ENCODE peak calls at places on chromosome 22, in four cellular contexts. N is breast epithelium, X is mammary epithelial cell, G is lung. D is an unnamed sample.

GRCh38 chr22:17729561-17729960 is 44.7 kb downstream of the BID start:
- DNase-seq in N (no peak), X (no peak), G (no peak), D (no peak)

GRCh38 chr22:30637701-30638114 is 2.1 kb downstream of the SLC35E4 start:
- DNase-seq in N (no peak), X (peak), G (no peak), D (no peak)

GRCh38 chr22:42978453-42979103 is 36.4 kb downstream of the PACSIN2 start:
- DNase-seq in N (no peak), X (peak), G (no peak), D (no peak)

GRCh38 chr22:27154717-27155116 is 497.3 kb downstream of the MIAT start:
- DNase-seq in N (no peak), X (no peak), G (no peak), D (no peak)

GRCh38 chr22:31556627-31557203 is 60.4 kb downstream of the SFI1 start:
- DNase-seq in N (no peak), X (peak), G (no peak), D (no peak)

GRCh38 chr22:46099740-46100139 is 50.6 kb upstream of the PPARA start:
- DNase-seq in N (no peak), X (no peak), G (no peak), D (no peak)

GRCh38 chr22:30968015-30968923 is at the start of gene MORC2:
- DNase-seq in N (no peak), X (no peak), G (no peak), D (no peak)

GRCh38 chr22:19036523-19037273 is 85.5 kb downstream of the DGCR2 start:
- DNase-seq in N (no peak), X (no peak), G (no peak), D (no peak)

GRCh38 chr22:18101536-18101935 is 9.1 kb upstream of the TUBA8 start:
- DNase-seq in N (no peak), X (no peak), G (no peak), D (no peak)

GRCh38 chr22:48802576-48802975 is 1025.1 kb downstream of the BRD1 start:
- DNase-seq in N (peak), X (no peak), G (no peak), D (no peak)

GRCh38 chr22:44161673-44162072 is 19.1 kb upstream of the PARVG start:
- DNase-seq in N (no peak), X (no peak), G (no peak), D (no peak)

GRCh38 chr22:48821346-48822186 is 1006.1 kb downstream of the BRD1 start:
- DNase-seq in N (peak), X (no peak), G (no peak), D (no peak)

GRCh38 chr22:45425101-45425500 is 11.6 kb downstream of the RIBC2 start:
- DNase-seq in N (no peak), X (no peak), G (no peak), D (no peak)

GRCh38 chr22:45518580-45518991 is 15.9 kb downstream of the FBLN1 start:
- DNase-seq in N (no peak), X (peak), G (no peak), D (no peak)

GRCh38 chr22:44461083-44461375 is 37.0 kb downstream of the RTL6 start:
- DNase-seq in N (no peak), X (no peak), G (no peak), D (no peak)

GRCh38 chr22:43384863-43385262 is 27.0 kb upstream of the MPPED1 start:
- DNase-seq in N (no peak), X (no peak), G (no peak), D (no peak)

GRCh38 chr22:21632237-21632895 is at the start of gene CCDC116:
- DNase-seq in N (no peak), X (no peak), G (no peak), D (no peak)

GRCh38 chr22:33240901-33241300 is 182.7 kb upstream of the SYN3 start:
- DNase-seq in N (no peak), X (peak), G (no peak), D (no peak)

GRCh38 chr22:42834177-42834949 is 22.7 kb downstream of the ARFGAP3 start:
- DNase-seq in N (no peak), X (no peak), G (no peak), D (no peak)

GRCh38 chr22:41940853-41941765 is 5.8 kb downstream of the CENPM start:
- DNase-seq in N (peak), X (peak), G (peak), D (peak)

GRCh38 chr22:31206896-31207687 is 5.0 kb upstream of the LIMK2 start:
- DNase-seq in N (peak), X (peak), G (peak), D (peak)

GRCh38 chr22:26709617-26710390 is 52.4 kb downstream of the MIAT start:
- DNase-seq in N (no peak), X (no peak), G (no peak), D (no peak)

GRCh38 chr22:17974703-17975372 is 49.5 kb downstream of the MICAL3 start:
- DNase-seq in N (no peak), X (no peak), G (no peak), D (no peak)

GRCh38 chr22:43823353-43823908 is 11.3 kb upstream of the EFCAB6 start:
- DNase-seq in N (no peak), X (peak), G (peak), D (no peak)

GRCh38 chr22:21587803-21588611 is 20.5 kb downstream of the UBE2L3 start:
- DNase-seq in N (no peak), X (no peak), G (no peak), D (no peak)

GRCh38 chr22:31082606-31083376 is 1.7 kb downstream of the SMTN start:
- DNase-seq in N (no peak), X (peak), G (peak), D (no peak)

GRCh38 chr22:32644252-32645100 is 157.0 kb upstream of the TIMP3 start:
- DNase-seq in N (peak), X (peak), G (peak), D (no peak)

GRCh38 chr22:31346733-31347250 is 646 bp upstream of the PATZ1 start:
- DNase-seq in N (peak), X (peak), G (peak), D (peak)

DNA sequence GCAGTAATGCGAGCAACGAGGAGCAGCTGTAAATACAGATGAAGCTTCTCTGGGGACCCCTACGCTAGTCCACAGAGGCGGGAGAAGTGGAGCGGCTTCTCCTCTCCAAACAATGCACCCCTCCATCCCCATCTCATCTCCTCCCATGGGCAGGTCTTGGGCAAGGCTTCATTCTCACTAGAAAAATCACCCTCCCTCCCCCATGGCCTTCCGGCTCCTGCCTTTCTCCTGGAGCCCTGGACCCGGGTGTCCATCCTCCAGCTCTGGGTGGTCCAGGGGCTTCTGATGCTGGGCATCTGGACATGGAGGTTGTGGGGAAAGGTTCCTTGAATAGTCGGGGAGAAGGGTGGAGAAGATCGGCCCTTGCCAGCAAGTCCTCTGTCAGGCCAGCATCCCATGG is 16.3 kb upstream of the RAC2 start:
- DNase-seq in N (no peak), X (no peak), G (no peak), D (no peak)
- TF ChIP-seq CTCF in N (no peak), X (no peak), G (no peak), D (no peak)

GRCh38 chr22:40446203-40446602 is 75.8 kb downstream of the SGSM3 start:
- DNase-seq in N (no peak), X (no peak), G (no peak), D (no peak)

GRCh38 chr22:40436460-40437431 is 66.4 kb downstream of the SGSM3 start:
- DNase-seq in N (no peak), X (peak), G (no peak), D (no peak)

GRCh38 chr22:40443675-40444482 is 73.5 kb downstream of the SGSM3 start:
- DNase-seq in N (no peak), X (no peak), G (no peak), D (no peak)

GRCh38 chr22:40444483-40444787 is 74.0 kb downstream of the SGSM3 start:
- DNase-seq in N (no peak), X (no peak), G (no peak), D (no peak)

DNA sequence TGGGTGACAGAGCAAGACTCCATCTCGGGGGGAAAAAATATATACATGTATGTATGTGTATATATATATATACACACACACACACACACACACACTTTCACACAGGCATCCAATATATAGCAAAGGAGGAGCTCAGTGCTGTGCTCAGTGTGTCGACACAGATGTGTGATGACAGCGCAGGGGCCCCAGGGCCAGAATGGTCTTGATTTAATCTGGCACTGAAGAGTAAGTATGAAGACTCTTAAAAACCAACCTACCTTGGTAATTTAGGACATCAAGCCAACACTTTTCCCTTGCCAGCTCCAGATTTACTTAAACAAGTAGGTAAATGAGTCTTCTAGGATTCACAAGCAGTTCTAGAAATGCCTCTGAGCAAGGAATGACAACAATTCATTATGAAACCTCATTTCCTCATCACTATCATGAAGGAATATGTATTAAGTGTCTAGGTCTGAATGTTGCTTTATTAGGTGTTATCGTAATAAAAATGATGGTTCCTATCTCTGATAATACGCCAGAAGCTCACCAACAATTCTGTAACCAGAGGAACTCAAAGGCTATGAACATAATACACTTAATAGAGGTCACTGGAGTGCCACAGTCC is 71.5 kb downstream of the SGSM3 start:
- DNase-seq in N (no peak), X (no peak), G (no peak), D (no peak)
- TF ChIP-seq CTCF in N (no peak), X (no peak), G (no peak), D (no peak)

GRCh38 chr22:38973289-38974169 is 8.6 kb upstream of the APOBEC3B start:
- DNase-seq in N (no peak), X (no peak), G (peak), D (no peak)
- TF ChIP-seq CTCF in N (peak), X (peak), G (peak), D (peak)

GRCh38 chr22:20571531-20572007 is 64.2 kb downstream of the MED15 start:
- DNase-seq in N (no peak), X (no peak), G (no peak), D (no peak)
- TF ChIP-seq CTCF in N (no peak), X (peak), G (peak), D (peak)

GRCh38 chr22:36352775-36353507 is 34.8 kb downstream of the MYH9 start:
- DNase-seq in N (peak), X (peak), G (no peak), D (no peak)

GRCh38 chr22:36348760-36349159 is 39.0 kb downstream of the MYH9 start:
- DNase-seq in N (no peak), X (no peak), G (no peak), D (no peak)

GRCh38 chr22:36351921-36352774 is 35.6 kb downstream of the MYH9 start:
- DNase-seq in N (peak), X (peak), G (no peak), D (no peak)

GRCh38 chr22:36349726-36350125 is 38.0 kb downstream of the MYH9 start:
- DNase-seq in N (no peak), X (no peak), G (no peak), D (no peak)

GRCh38 chr22:36350751-36351594 is 36.8 kb downstream of the MYH9 start:
- DNase-seq in N (no peak), X (peak), G (no peak), D (no peak)
- TF ChIP-seq CTCF in N (peak), X (no peak), G (no peak), D (no peak)

DNA sequence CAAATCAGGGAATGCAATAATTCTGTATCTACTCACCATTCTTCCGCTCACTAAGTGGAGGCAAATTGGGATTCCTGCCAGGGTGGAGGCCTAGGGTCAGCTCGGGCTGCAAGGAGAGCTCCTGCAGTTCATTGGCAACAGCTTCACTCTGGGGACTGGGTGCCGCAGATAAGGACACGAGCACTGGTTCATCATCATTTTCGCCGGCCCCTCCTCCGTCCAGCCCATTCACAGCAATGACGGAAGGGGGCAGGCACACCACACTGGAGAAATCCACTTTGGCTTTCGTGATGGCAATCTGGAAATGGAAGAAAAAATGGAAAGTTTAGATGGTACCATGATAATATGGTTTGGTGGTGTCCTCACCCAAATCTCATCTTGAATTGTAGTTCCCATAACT is 84.4 kb downstream of the MRTFA start:
- DNase-seq in N (no peak), X (no peak), G (no peak), D (no peak)
- TF ChIP-seq CTCF in N (no peak), X (no peak), G (no peak), D (no peak)

DNA sequence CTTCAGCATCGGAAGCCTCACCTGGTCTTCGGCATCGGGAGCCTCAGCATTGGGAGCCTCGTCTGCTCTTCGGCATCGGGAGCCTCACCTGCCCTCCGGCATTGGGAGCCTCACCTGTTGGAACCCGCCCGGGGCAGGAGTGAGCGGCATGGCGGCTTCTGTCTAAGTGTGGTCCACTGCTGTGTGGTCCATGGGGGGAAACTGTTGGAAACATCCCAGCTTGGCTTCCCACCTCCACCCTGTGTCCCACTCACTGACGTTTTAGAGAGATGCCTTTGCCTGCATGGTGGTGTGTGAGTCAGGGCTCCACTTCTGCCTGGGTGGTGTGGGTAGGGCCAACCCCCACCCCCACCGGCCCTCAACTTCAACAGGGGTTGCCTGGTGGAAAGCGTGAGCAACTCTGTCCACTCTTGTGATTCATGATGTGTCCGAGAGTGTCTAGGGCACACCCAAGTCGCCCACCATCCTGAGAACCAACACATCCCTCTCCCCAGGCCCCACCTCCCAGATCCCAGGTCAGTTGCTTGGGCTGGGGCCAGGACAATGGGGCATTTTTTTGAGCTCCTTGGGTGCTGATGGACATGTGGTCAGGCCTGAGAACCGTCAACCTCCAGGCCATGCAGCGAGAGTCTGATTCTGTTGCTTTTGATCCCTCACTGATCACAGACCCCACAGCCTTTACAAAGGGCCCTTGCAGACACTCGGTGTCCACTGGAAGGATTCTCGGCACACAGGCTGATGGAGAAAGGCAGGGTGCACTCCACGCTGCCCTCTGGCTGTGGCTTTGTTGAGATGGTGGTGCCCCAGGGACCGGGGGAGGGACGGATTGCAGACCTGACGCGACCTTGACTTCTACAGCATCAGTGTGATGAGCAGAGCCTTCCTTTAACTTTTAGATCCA is 406.7 kb downstream of the TBC1D22A start:
- DNase-seq in N (peak), X (no peak), G (no peak), D (peak)
- TF ChIP-seq CTCF in N (no peak), X (no peak), G (no peak), D (no peak)

DNA sequence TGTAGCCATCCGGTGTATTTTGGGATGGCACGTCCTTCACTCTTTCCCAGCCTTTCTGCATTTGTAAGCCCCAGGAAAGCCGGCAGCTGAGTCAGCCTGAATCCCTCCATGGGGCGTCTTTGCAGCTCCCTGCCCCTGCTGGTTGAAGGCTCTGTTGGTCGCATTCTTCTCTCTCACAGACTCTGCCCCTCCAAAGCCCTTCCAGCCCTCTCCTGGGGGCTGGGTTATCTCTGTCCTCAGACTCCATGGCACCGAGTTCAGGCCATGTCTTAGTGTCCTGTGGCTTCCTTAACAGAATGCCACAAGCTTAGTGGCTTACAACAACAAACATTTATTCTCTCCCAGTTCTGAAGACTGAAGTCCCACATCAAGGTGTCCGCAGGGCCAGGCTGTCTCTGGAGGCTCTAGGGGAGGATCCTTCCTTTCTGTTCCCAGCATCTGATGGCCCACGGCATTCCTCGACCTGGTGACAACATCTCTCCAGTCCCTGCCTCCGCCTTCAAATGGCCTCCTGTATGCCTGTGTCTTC is 62.2 kb downstream of the BCR start:
- DNase-seq in N (no peak), X (no peak), G (no peak), D (no peak)
- TF ChIP-seq CTCF in N (no peak), X (no peak), G (no peak), D (no peak)

GRCh38 chr22:24106385-24107381 is 74.6 kb upstream of the SUSD2 start:
- DNase-seq in N (no peak), X (no peak), G (no peak), D (no peak)
- TF ChIP-seq CTCF in N (no peak), X (no peak), G (peak), D (no peak)

GRCh38 chr22:50267591-50268390 is 2.4 kb downstream of the MAPK11 start:
- DNase-seq in N (peak), X (peak), G (peak), D (peak)
- TF ChIP-seq CTCF in N (no peak), X (no peak), G (peak), D (no peak)